ENCODE peak calls at places on chromosomes 16 and 17, in seven cellular contexts. F is naive thymus-derived CD4-positive, alpha-beta T cell; A is adrenal gland; I is psoas muscle; U is ascending aorta; P is esophagus muscularis mucosa; J is sigmoid colon. G is an unnamed sample. For H3K36me3, the result is how much of the 10 kb centered on the place peaks cover.

GRCh38 chr17:54085934-54086333 is 263.2 kb downstream of the KIF2B start:
- DNase-seq in A (no peak), I (no peak), U (no peak), J (no peak), F (no peak), P (no peak), G (no peak)

GRCh38 chr16:89138513-89138795 is 33.1 kb upstream of the CDH15 start:
- DNase-seq in P (no peak), F (no peak), A (no peak), I (peak), U (no peak), J (no peak), G (no peak)

GRCh38 chr17:45942284-45942683 is 47.9 kb downstream of the MAPT start:
- DNase-seq in F (no peak), A (peak), U (peak), J (peak), P (no peak), I (peak), G (no peak)

GRCh38 chr16:63578791-63579190 is 1542.6 kb upstream of the CDH8 start:
- DNase-seq in P (no peak), A (no peak), J (no peak), I (no peak), F (no peak), U (no peak), G (no peak)

GRCh38 chr17:55607736-55608341 is 96.6 kb upstream of the SMIM36 start:
- DNase-seq in I (peak), F (no peak), U (no peak), A (no peak), P (no peak), J (peak), G (no peak)

GRCh38 chr16:19879241-19879792 is 5.3 kb downstream of the GPRC5B start:
- DNase-seq in P (no peak), J (no peak), U (no peak), I (no peak), F (no peak), A (peak), G (no peak)

GRCh38 chr16:28309811-28310311 is 17.5 kb downstream of the SBK1 start:
- DNase-seq in I (no peak), U (no peak), F (peak), P (no peak), A (no peak), J (no peak), G (peak)

GRCh38 chr17:66172144-66172543 is 19.8 kb downstream of the CEP112 start:
- DNase-seq in F (no peak), U (no peak), I (no peak), A (no peak), P (no peak), J (no peak), G (no peak)

GRCh38 chr17:6126768-6127167 is 56.6 kb downstream of the WSCD1 start:
- DNase-seq in U (no peak), A (peak), F (no peak), P (no peak), J (no peak), I (no peak), G (no peak)

GRCh38 chr16:10579965-10580918 is at the start of gene EMP2:
- DNase-seq in F (no peak), I (peak), J (peak), A (peak), U (peak), P (no peak), G (no peak)

GRCh38 chr17:18258356-18259038 is at the start of gene FLII:
- DNase-seq in F (peak), A (no peak), U (peak), I (no peak), J (peak), P (no peak), G (peak)

GRCh38 chr16:50838165-50838564 is 96.3 kb downstream of the CYLD start:
- DNase-seq in I (no peak), A (no peak), U (no peak), P (no peak), F (no peak), J (no peak), G (no peak)

GRCh38 chr16:85269165-85269564 is 156.9 kb upstream of the CIBAR2 start:
- DNase-seq in J (no peak), I (no peak), A (peak), U (no peak), F (no peak), P (no peak), G (no peak)

GRCh38 chr17:51189628-51190027 is 23.4 kb downstream of the NME2 start:
- DNase-seq in J (no peak), A (no peak), U (no peak), F (no peak), I (no peak), P (no peak), G (no peak)

DNA sequence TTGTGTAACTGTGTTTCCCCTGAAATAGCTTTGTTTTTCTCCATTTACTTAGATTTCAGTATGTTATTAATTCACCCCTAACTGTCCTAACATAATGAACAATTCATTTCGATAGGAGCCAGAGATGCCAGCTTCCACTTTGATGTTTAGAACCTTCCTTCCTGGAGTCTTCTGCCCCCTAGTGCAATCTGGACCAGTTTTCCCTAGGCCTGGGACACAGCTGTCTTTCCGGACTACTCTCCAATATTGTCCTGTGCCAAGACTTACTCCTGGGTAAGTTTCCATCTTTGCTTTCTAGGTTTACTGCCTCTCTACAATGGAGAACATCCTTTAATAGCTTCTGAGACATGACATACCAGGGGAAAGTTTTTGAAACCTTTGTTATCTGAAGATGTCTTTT is 12.8 kb downstream of the RECQL5 start:
- DNase-seq in A (no peak), P (no peak), F (no peak), I (no peak), J (peak), U (no peak), G (no peak)
- H3K36me3 ChIP-seq in A (under half), P (half or more), F (under half), I (under half), J (under half), U (under half), G (under half)

GRCh38 chr17:79919164-79919585 is 79.9 kb upstream of the CBX4 start:
- DNase-seq in I (peak), F (no peak), J (peak), A (peak), P (no peak), U (peak), G (no peak)
- H3K4me3 ChIP-seq in I (no peak), F (no peak), J (no peak), A (no peak), P (no peak), U (no peak), G (no peak)

GRCh38 chr17:41522301-41523224 is 3.9 kb upstream of the KRT15 start:
- DNase-seq in P (no peak), J (no peak), F (no peak), I (no peak), A (no peak), U (no peak), G (no peak)

GRCh38 chr17:41521574-41522261 is 3.0 kb upstream of the KRT15 start:
- DNase-seq in P (no peak), A (no peak), J (no peak), F (no peak), U (no peak), I (no peak), G (no peak)

GRCh38 chr17:41523225-41523593 is 4.5 kb upstream of the KRT15 start:
- DNase-seq in F (no peak), U (no peak), A (no peak), P (no peak), J (no peak), I (no peak), G (no peak)

GRCh38 chr17:41523787-41524186 is 4.3 kb downstream of the KRT19 start:
- DNase-seq in I (no peak), J (no peak), U (no peak), F (no peak), P (no peak), A (no peak), G (no peak)

GRCh38 chr17:41524261-41524660 is 3.8 kb downstream of the KRT19 start:
- DNase-seq in A (no peak), U (no peak), P (no peak), J (no peak), I (no peak), F (no peak), G (no peak)
- H3K27ac ChIP-seq in A (no peak), U (no peak), P (no peak), J (no peak), I (no peak), F (no peak), G (no peak)

GRCh38 chr17:30920282-30920681 is 1.5 kb upstream of the ADAP2 start:
- DNase-seq in P (no peak), F (no peak), I (peak), J (no peak), U (no peak), A (no peak), G (no peak)

GRCh38 chr17:30920683-30921543 is 832 bp upstream of the ADAP2 start:
- DNase-seq in I (no peak), P (no peak), F (no peak), J (no peak), U (no peak), A (no peak), G (no peak)

GRCh38 chr17:30924341-30924740 is 2.6 kb downstream of the ADAP2 start:
- DNase-seq in A (no peak), J (peak), U (no peak), I (no peak), P (no peak), F (no peak), G (no peak)

GRCh38 chr17:30921544-30922196 is at the start of gene ADAP2:
- DNase-seq in U (peak), F (no peak), I (peak), A (peak), P (no peak), J (peak), G (no peak)

GRCh38 chr17:30922235-30922993 is 669 bp downstream of the ADAP2 start:
- DNase-seq in F (no peak), A (no peak), I (peak), J (peak), P (no peak), U (no peak), G (no peak)
- H3K36me3 ChIP-seq in F (under half), A (under half), I (under half), J (under half), P (under half), U (under half), G (under half)

GRCh38 chr16:2981177-2981898 is 1.1 kb upstream of the PKMYT1 start:
- DNase-seq in I (no peak), J (no peak), P (no peak), F (no peak), A (peak), U (no peak), G (no peak)
- H3K4me3 ChIP-seq in I (peak), J (peak), P (peak), F (peak), A (no peak), U (peak), G (no peak)

GRCh38 chr17:77130521-77130920 is 10.2 kb upstream of the SEC14L1 start:
- DNase-seq in F (no peak), I (no peak), P (no peak), J (no peak), A (no peak), U (no peak), G (no peak)

GRCh38 chr17:77127735-77128361 is 12.9 kb upstream of the SEC14L1 start:
- DNase-seq in I (peak), F (peak), J (peak), A (peak), P (no peak), U (peak), G (peak)

GRCh38 chr17:77128895-77129567 is 11.7 kb upstream of the SEC14L1 start:
- DNase-seq in U (no peak), A (no peak), I (no peak), P (no peak), F (no peak), J (no peak), G (no peak)

GRCh38 chr17:77131919-77132318 is 8.8 kb upstream of the SEC14L1 start:
- DNase-seq in F (no peak), I (no peak), J (no peak), A (peak), P (no peak), U (no peak), G (no peak)

DNA sequence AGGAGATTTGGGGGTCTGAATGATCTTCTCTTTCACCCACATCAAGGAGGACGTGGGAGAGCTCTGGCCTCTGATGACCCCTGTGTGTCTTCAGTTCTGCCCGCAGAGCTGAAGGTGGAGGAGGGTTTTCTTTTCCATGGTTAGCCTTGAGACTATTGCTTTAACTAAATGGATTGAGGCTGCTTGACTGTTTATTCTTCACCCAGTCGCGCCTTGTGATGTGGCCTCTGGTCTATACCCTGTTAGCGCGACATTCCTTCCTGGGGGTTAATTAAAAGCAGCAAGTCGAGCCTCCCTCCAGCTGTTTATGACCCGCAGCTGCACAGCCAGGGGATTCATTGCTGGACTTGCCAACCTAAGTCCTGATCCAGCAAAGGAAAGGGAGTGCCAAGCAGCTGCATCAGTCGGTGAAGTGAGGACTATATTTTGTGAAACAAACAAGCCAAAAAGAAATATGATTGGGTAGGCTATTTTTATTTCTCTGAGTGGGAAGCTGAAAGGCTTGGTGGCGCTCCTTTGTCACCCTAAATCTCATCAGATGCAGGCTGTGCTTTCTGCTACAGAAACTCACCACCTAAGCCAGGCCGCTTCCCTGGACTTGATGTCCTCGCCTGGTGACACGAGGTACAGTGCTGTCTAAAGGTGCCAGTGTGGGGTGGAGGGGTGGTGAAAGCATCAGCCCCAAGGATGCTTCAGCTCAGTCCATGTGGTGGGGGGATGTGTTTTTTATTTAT is 11.0 kb upstream of the SEC14L1 start:
- DNase-seq in I (peak), P (no peak), J (no peak), U (no peak), A (no peak), F (no peak), G (no peak)
- H3K27ac ChIP-seq in I (peak), P (peak), J (peak), U (peak), A (no peak), F (no peak), G (no peak)

G was measured in CD4-positive, CD25-positive, alpha-beta regulatory T cell.